ENCODE peak calls at places on chromosomes 12 and 14, in five cellular contexts. W is A549; I is CD4-positive, alpha-beta T cell; N is fibroblast of lung; T is heart left ventricle. P is an unnamed sample.

GRCh38 chr14:88667555-88668273 is 104.9 kb downstream of the ZC3H14 start:
- DNase-seq in W (peak; percentile 67), I (no peak), N (peak; percentile 71), T (peak; percentile 31), P (peak; percentile 22)

GRCh38 chr12:94841171-94841570 is 162.3 kb downstream of the NDUFA12 start:
- DNase-seq in W (no peak), I (no peak), N (no peak), T (no peak), P (no peak)

GRCh38 chr12:92034858-92035401 is 110.7 kb downstream of the BTG1 start:
- DNase-seq in W (peak; percentile 24), I (peak; percentile 61), N (peak; percentile 74), T (peak; percentile 28), P (no peak)

GRCh38 chr12:94173660-94174265 is 25.4 kb downstream of the PLXNC1 start:
- DNase-seq in W (no peak), I (no peak), N (no peak), T (no peak), P (no peak)

GRCh38 chr12:99948380-99948779 is 36.4 kb downstream of the ANKS1B start:
- DNase-seq in W (no peak), I (no peak), N (no peak), T (no peak), P (no peak)

GRCh38 chr12:2669560-2669959 is 125.2 kb upstream of the FKBP4 start:
- DNase-seq in W (no peak), I (peak; percentile 21), N (no peak), T (no peak), P (no peak)

GRCh38 chr12:46373303-46374182 is 970 bp upstream of the SLC38A2 start:
- DNase-seq in W (peak; percentile 68), I (peak; percentile 45), N (peak; percentile 62), T (peak; percentile 60), P (no peak)

GRCh38 chr12:4855121-4855924 is 54.4 kb upstream of the KCNA1 start:
- DNase-seq in W (peak; percentile 56), I (no peak), N (peak; percentile 61), T (peak; percentile 52), P (peak; percentile 47)

GRCh38 chr12:14921218-14921617 is 17.1 kb downstream of the ERP27 start:
- DNase-seq in W (no peak), I (no peak), N (no peak), T (no peak), P (no peak)

GRCh38 chr12:54398995-54399793 is 14.7 kb upstream of the ZNF385A start:
- DNase-seq in W (peak; percentile 96), I (peak; percentile 92), N (peak; percentile 67), T (peak; percentile 82), P (peak; percentile 87)

GRCh38 chr14:83291716-83292115 is 1758.1 kb upstream of the SEL1L start:
- DNase-seq in W (no peak), I (no peak), N (no peak), T (no peak), P (no peak)

GRCh38 chr14:32201816-32202467 is at the start of gene RNU6-7:
- DNase-seq in W (no peak), I (peak; percentile 37), N (peak; percentile 32), T (peak; percentile 29), P (no peak)

GRCh38 chr14:77011226-77011762 is 17.2 kb downstream of the IRF2BPL start:
- DNase-seq in W (no peak), I (no peak), N (no peak), T (no peak), P (no peak)

GRCh38 chr14:51006781-51007211 is 62.5 kb upstream of the PYGL start:
- DNase-seq in W (peak; percentile 21), I (no peak), N (peak; percentile 91), T (peak; percentile 53), P (no peak)

GRCh38 chr12:111773801-111774551 is 7.2 kb downstream of the ALDH2 start:
- DNase-seq in W (no peak), I (no peak), N (peak; percentile 84), T (peak; percentile 53), P (no peak)

GRCh38 chr12:105409881-105410471 is 79.5 kb downstream of the C12orf75 start:
- DNase-seq in W (no peak), I (no peak), N (peak; percentile 50), T (peak; percentile 34), P (no peak)

GRCh38 chr14:50830932-50831703 is at the start of gene NIN:
- DNase-seq in W (peak; percentile 43), I (peak; percentile 76), N (peak; percentile 77), T (peak; percentile 80), P (peak; percentile 28)

GRCh38 chr12:26939953-26940352 is 1.7 kb downstream of the FGFR1OP2 start:
- DNase-seq in W (no peak), I (no peak), N (no peak), T (no peak), P (no peak)

GRCh38 chr12:46264057-46264456 is 4.8 kb downstream of the SLC38A1 start:
- DNase-seq in W (no peak), I (no peak), N (peak; percentile 62), T (no peak), P (no peak)

GRCh38 chr12:118065380-118065779 is 4.4 kb upstream of the WSB2 start:
- DNase-seq in W (no peak), I (no peak), N (no peak), T (no peak), P (no peak)

GRCh38 chr12:118098911-118099671 is 4.7 kb downstream of the VSIG10 start:
- DNase-seq in W (no peak), I (no peak), N (no peak), T (no peak), P (no peak)

GRCh38 chr12:104667139-104667538 is 210.4 kb downstream of the CHST11 start:
- DNase-seq in W (no peak), I (no peak), N (peak; percentile 82), T (no peak), P (no peak)

GRCh38 chr12:95446511-95446910 is 27.4 kb upstream of the METAP2 start:
- DNase-seq in W (no peak), I (no peak), N (peak; percentile 17), T (peak; percentile 39), P (no peak)

GRCh38 chr14:76019676-76020075 is 34.1 kb downstream of the IFT43 start:
- DNase-seq in W (no peak), I (no peak), N (no peak), T (no peak), P (no peak)

GRCh38 chr12:122138181-122138580 is 35.8 kb downstream of the IL31 start:
- DNase-seq in W (no peak), I (no peak), N (no peak), T (no peak), P (no peak)

GRCh38 chr12:122137681-122138080 is 36.3 kb downstream of the IL31 start:
- DNase-seq in W (no peak), I (no peak), N (no peak), T (no peak), P (no peak)

GRCh38 chr12:122135437-122136031 is 38.5 kb downstream of the IL31 start:
- DNase-seq in W (no peak), I (no peak), N (no peak), T (no peak), P (no peak)

GRCh38 chr12:122138616-122139015 is 35.4 kb downstream of the IL31 start:
- DNase-seq in W (no peak), I (no peak), N (no peak), T (no peak), P (no peak)

DNA sequence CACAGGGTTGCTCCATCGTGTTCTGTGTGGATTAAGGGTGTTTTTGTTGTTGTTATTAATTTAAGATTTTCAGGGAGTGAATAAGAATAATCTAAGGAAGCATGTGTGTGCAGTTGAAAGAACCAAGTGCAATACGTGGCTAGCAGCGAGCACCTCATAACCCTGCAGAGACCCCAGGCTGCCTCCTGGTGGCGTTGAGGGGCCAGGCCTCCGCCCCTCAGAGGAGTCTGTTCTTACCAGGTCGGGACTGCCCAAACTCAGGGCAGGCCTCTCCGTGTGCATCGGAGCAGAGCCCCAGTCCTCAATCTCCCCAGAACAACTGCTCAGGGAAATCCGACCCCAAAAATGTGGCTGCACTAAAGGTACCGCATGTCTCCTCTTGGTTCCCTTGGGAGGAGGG is 36.8 kb downstream of the IL31 start:
- DNase-seq in W (no peak), I (no peak), N (no peak), T (no peak), P (no peak)
- TF ChIP-seq CTCF in W (no peak), I (no peak), N (no peak), T (no peak), P (no peak)

DNA sequence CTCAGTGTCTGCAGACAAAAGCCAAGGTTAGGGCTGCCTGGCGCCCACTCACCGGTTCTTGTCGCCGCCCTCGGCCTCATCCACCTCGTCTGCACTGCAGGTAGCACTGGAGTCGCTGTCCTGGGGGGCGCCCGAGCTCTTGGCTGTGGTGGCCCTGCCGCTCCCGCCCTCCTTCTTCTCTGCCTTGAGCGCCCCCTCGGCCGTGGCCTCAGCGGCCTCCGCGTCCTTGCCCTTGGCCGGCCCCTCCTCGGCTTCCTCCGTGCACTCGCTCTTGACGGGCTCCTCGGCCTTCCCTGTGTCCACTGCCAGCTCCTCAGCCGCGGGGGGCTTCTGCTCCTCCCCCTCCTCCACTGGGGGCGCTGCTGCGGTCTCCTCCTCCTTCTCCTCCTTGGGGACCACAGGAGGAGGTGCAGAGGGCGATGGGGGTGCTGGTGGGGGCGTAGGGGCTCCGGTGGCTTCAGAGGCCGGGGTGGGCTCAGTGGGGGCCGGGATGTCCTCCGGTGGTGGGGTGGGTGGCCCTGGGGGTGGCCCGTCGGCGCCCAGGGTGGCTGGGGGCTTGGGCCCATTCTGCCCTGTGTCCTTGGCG is 77.2 kb downstream of the RFLNA start:
- DNase-seq in W (no peak), I (no peak), N (no peak), T (no peak), P (no peak)
- TF ChIP-seq CTCF in W (no peak), I (no peak), N (no peak), T (no peak), P (no peak)

GRCh38 chr12:48980953-48981756 is 3.0 kb downstream of the WNT1 start:
- DNase-seq in W (peak; percentile 66), I (peak; percentile 62), N (no peak), T (peak; percentile 35), P (no peak)

GRCh38 chr12:48979602-48980388 is 1.7 kb downstream of the WNT1 start:
- DNase-seq in W (no peak), I (peak; percentile 47), N (no peak), T (no peak), P (no peak)

GRCh38 chr12:48978741-48979601 is 849 bp downstream of the WNT1 start:
- DNase-seq in W (no peak), I (no peak), N (no peak), T (no peak), P (no peak)

GRCh38 chr12:48981757-48982157 is 3.6 kb downstream of the WNT1 start:
- DNase-seq in W (no peak), I (no peak), N (no peak), T (no peak), P (no peak)

GRCh38 chr12:48980389-48980952 is 2.3 kb downstream of the WNT1 start:
- DNase-seq in W (no peak), I (no peak), N (no peak), T (no peak), P (no peak)
- TF ChIP-seq CTCF in W (no peak), I (no peak), N (no peak), T (peak; percentile 8), P (peak; percentile 41)

DNA sequence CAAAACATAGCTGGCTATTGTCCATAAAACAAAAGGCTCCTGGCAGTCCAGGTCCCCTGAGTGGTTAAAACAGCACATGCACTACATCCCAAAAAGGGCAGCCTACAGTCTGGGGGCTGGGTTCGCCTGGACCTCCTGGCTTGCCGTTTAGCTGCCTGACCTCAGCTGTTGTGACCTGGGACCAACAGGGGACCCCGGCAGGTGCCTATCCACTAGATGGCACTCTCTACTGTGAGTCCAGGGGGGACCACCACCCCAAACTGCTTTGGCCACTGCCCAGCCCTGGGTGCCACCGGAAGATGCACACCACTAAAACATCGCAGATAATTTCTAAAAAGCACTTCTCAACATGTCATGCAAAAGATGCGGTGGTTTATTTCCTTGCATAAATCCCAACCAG is 2.9 kb upstream of the RTL1 start:
- DNase-seq in W (no peak), I (no peak), N (no peak), T (no peak), P (no peak)
- TF ChIP-seq CTCF in W (peak; percentile 51), I (no peak), N (no peak), T (no peak), P (no peak)